ENCODE peak calls at places on chromosomes 7 and 10, in four cellular contexts. One of them, this sample, is unnamed.

GRCh38 chr10:132355297-132355696 is 23.3 kb downstream of the LRRC27 start:
- DNase-seq in HepG2: no peak
- DNase-seq in K562: no peak
- DNase-seq in HCT116: no peak
- DNase-seq in this sample: no peak

GRCh38 chr7:1106783-1107421 is 19.0 kb downstream of the GPER1 start:
- DNase-seq in HepG2: no peak
- DNase-seq in K562: no peak
- DNase-seq in HCT116: no peak
- DNase-seq in this sample: no peak

GRCh38 chr10:43214956-43215561 is 51.8 kb downstream of the RASGEF1A start:
- DNase-seq in HepG2: no peak
- DNase-seq in K562: no peak
- DNase-seq in HCT116: no peak
- DNase-seq in this sample: no peak

GRCh38 chr10:113543455-113543955 is 9.3 kb upstream of the HABP2 start:
- DNase-seq in HepG2: no peak
- DNase-seq in K562: no peak
- DNase-seq in HCT116: no peak
- DNase-seq in this sample: no peak

GRCh38 chr7:98354052-98354451 is 46.8 kb downstream of the BAIAP2L1 start:
- DNase-seq in HepG2: no peak
- DNase-seq in K562: no peak
- DNase-seq in HCT116: no peak
- DNase-seq in this sample: peak

GRCh38 chr7:47720141-47720906 is 138.4 kb upstream of the TNS3 start:
- DNase-seq in HepG2: no peak
- DNase-seq in K562: no peak
- DNase-seq in HCT116: no peak
- DNase-seq in this sample: no peak

GRCh38 chr7:22935269-22935668 is 78.7 kb downstream of the HYCC1 start:
- DNase-seq in HepG2: no peak
- DNase-seq in K562: no peak
- DNase-seq in HCT116: no peak
- DNase-seq in this sample: no peak

GRCh38 chr10:22620140-22620857 is 94.1 kb downstream of the PIP4K2A start:
- DNase-seq in HepG2: no peak
- DNase-seq in K562: no peak
- DNase-seq in HCT116: peak
- DNase-seq in this sample: peak

GRCh38 chr10:26781797-26782196 is 79.0 kb downstream of the ABI1 start:
- DNase-seq in HepG2: no peak
- DNase-seq in K562: no peak
- DNase-seq in HCT116: no peak
- DNase-seq in this sample: no peak

GRCh38 chr10:88110355-88110754 is 246.9 kb downstream of the PTEN start:
- DNase-seq in HepG2: no peak
- DNase-seq in K562: no peak
- DNase-seq in HCT116: peak
- DNase-seq in this sample: no peak
- TF ChIP-seq JUND in HepG2: no peak
- TF ChIP-seq JUND in K562: no peak
- TF ChIP-seq JUND in HCT116: peak
- TF ChIP-seq JUND in this sample: no peak

DNA sequence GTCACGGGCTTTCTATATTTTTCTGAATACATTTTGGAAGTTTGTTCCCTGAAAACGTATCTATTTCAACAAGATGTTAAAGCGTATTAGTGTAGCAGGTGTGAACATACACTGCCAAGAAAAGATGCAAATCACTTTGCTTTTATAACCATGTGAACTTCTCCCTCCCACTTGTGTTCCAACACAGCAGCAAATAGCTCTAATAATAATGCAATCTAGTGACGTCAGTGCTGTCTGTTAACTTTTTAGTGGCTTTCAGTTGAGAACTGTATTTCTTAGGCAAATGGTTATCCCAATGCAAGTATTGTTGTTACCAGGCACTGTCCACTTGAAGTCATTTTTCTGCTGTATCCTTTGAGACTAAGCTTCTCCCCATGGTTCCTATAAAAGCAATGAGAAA is 188.4 kb upstream of the IGFBP3 start:
- DNase-seq in HepG2: no peak
- DNase-seq in K562: no peak
- DNase-seq in HCT116: no peak
- DNase-seq in this sample: no peak
- TF ChIP-seq JUND in HepG2: no peak
- TF ChIP-seq JUND in K562: no peak
- TF ChIP-seq JUND in HCT116: no peak
- TF ChIP-seq JUND in this sample: no peak

DNA sequence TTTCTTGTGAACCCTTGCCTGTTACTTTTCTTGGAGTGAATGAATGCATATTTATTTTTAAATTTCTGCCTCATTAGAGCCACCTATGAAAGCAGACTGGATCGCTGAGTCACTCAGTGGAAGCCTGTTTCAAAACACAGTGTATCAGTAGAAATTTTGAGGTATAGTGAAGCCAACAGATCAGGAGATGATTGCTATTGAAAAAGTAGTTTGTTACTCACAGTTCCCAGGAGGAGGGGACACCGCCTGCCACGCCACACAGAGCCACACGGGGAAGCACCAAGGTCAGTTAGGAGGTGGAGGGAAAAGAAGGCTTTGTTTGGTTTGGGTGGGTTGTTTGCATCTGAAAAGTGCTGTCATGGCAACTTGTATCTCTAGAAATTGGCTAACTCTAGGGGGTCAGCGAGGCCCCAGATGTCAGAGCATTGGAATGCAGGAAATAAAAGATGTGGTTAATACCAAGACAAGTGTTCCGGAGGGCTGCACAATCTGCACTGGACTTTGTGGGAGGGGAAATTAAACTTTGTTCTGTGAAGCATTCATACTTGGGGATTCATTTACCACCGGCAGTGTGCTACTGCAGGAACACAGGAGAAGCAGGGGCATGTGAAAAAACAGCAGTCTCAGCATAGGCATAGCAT is 106.4 kb upstream of the SDK1 start:
- DNase-seq in HepG2: peak
- DNase-seq in K562: no peak
- DNase-seq in HCT116: no peak
- DNase-seq in this sample: no peak
- TF ChIP-seq JUND in HepG2: no peak
- TF ChIP-seq JUND in K562: no peak
- TF ChIP-seq JUND in HCT116: no peak
- TF ChIP-seq JUND in this sample: no peak

GRCh38 chr7:111196655-111197054 is 105.7 kb downstream of the LRRN3 start:
- DNase-seq in HepG2: no peak
- DNase-seq in K562: no peak
- DNase-seq in HCT116: no peak
- DNase-seq in this sample: no peak

GRCh38 chr7:111202321-111202720 is 111.4 kb downstream of the LRRN3 start:
- DNase-seq in HepG2: no peak
- DNase-seq in K562: no peak
- DNase-seq in HCT116: no peak
- DNase-seq in this sample: no peak

GRCh38 chr7:111199643-111200042 is 108.7 kb downstream of the LRRN3 start:
- DNase-seq in HepG2: no peak
- DNase-seq in K562: no peak
- DNase-seq in HCT116: no peak
- DNase-seq in this sample: no peak

GRCh38 chr7:111192614-111193053 is 101.7 kb downstream of the LRRN3 start:
- DNase-seq in HepG2: peak
- DNase-seq in K562: no peak
- DNase-seq in HCT116: no peak
- DNase-seq in this sample: no peak

DNA sequence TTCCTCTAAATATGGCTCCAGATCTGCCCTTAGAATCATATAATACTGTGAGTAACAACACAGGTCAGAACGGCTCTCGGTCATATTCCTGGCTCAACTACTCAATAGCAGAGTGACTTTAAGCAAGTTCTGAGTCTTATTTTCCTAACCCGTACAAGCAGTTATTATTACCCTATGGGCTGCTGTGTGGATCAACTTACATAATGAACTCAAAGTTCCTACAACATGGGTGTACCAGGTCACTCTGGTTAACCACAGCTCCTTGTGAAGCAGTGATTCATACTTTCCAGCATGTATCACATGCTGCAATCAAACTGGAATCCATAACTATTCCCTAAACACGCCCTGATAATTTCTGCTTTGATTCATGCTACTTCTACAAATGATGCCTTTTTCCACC is 107.3 kb downstream of the LRRN3 start:
- DNase-seq in HepG2: peak
- DNase-seq in K562: no peak
- DNase-seq in HCT116: peak
- DNase-seq in this sample: no peak
- TF ChIP-seq JUND in HepG2: no peak
- TF ChIP-seq JUND in K562: peak
- TF ChIP-seq JUND in HCT116: peak
- TF ChIP-seq JUND in this sample: no peak

DNA sequence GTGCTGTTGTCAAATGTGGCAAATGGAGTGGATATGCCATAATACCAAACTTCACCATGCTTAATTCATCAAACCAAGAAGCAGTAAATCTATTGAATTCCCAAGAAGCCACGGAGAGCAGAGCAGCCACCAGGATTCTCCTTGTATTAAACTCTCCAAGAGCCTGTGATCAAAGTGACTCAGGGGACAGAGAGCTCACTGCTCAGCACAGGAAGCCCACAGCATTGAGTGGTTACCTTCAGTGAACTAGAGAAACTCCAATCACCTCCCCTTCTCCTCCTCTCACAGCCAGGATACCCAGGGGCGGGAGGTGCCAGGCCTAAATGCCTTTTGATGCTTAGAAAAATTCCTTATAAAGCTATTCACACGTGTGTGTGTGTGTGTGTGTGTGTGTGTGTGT is 262.4 kb upstream of the TMEM72 start:
- DNase-seq in HepG2: no peak
- DNase-seq in K562: no peak
- DNase-seq in HCT116: no peak
- DNase-seq in this sample: no peak
- TF ChIP-seq JUND in HepG2: no peak
- TF ChIP-seq JUND in K562: no peak
- TF ChIP-seq JUND in HCT116: no peak
- TF ChIP-seq JUND in this sample: no peak

GRCh38 chr7:105926131-105926530 is 36.9 kb upstream of the CDHR3 start:
- DNase-seq in HepG2: no peak
- DNase-seq in K562: no peak
- DNase-seq in HCT116: no peak
- DNase-seq in this sample: no peak

GRCh38 chr7:105920766-105921165 is 42.3 kb upstream of the CDHR3 start:
- DNase-seq in HepG2: no peak
- DNase-seq in K562: no peak
- DNase-seq in HCT116: no peak
- DNase-seq in this sample: no peak

GRCh38 chr7:105924950-105925349 is 38.1 kb upstream of the CDHR3 start:
- DNase-seq in HepG2: no peak
- DNase-seq in K562: no peak
- DNase-seq in HCT116: no peak
- DNase-seq in this sample: no peak
- TF ChIP-seq JUND in HepG2: no peak
- TF ChIP-seq JUND in K562: no peak
- TF ChIP-seq JUND in HCT116: no peak
- TF ChIP-seq JUND in this sample: no peak

DNA sequence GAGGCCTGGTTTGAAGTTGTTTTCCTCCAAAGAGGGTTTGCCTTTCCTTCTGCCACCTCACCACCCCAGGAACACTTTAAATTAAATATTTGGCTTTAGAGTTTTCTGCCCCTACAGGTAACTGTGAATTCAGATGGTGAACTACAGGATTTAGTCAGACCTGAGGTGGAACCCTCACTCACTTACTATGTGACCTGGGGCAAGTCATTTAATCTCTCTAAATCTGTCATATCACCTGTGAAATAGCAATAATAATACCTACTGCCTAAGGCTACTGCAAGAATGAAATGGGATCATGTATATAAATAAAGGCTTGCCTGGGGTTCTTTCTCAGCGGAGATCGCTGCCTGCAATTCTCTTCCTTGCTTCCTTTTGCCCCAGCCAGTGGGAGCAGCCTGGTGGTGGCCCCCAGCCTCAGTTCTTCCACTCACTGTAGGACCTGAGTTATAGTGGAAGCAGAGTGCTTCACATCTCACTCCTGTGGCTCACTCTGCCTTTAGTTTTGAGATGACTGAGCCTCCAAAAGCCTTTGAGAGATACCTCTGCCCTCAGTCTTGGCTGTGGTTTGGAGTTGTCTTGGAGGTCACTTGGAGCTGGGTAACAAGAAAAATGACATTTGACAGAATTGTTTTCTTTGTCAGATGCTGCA is 6.1 kb upstream of the ANKRD2 start:
- DNase-seq in HepG2: no peak
- DNase-seq in K562: no peak
- DNase-seq in HCT116: no peak
- DNase-seq in this sample: no peak
- TF ChIP-seq JUND in HepG2: no peak
- TF ChIP-seq JUND in K562: no peak
- TF ChIP-seq JUND in HCT116: no peak
- TF ChIP-seq JUND in this sample: no peak

GRCh38 chr7:37987732-37988131 is 67.3 kb downstream of the EPDR1 start:
- DNase-seq in HepG2: no peak
- DNase-seq in K562: no peak
- DNase-seq in HCT116: no peak
- DNase-seq in this sample: peak

GRCh38 chr7:37984775-37985390 is 64.4 kb downstream of the EPDR1 start:
- DNase-seq in HepG2: no peak
- DNase-seq in K562: no peak
- DNase-seq in HCT116: no peak
- DNase-seq in this sample: no peak

GRCh38 chr7:37990337-37990736 is 69.9 kb downstream of the EPDR1 start:
- DNase-seq in HepG2: no peak
- DNase-seq in K562: no peak
- DNase-seq in HCT116: no peak
- DNase-seq in this sample: no peak

GRCh38 chr7:37988721-37989650 is 68.5 kb downstream of the EPDR1 start:
- DNase-seq in HepG2: no peak
- DNase-seq in K562: no peak
- DNase-seq in HCT116: no peak
- DNase-seq in this sample: no peak

GRCh38 chr7:37986780-37987380 is 66.4 kb downstream of the EPDR1 start:
- DNase-seq in HepG2: no peak
- DNase-seq in K562: no peak
- DNase-seq in HCT116: no peak
- DNase-seq in this sample: no peak
- TF ChIP-seq JUND in HepG2: no peak
- TF ChIP-seq JUND in K562: no peak
- TF ChIP-seq JUND in HCT116: no peak
- TF ChIP-seq JUND in this sample: no peak

GRCh38 chr10:121668336-121669009 is 70.2 kb upstream of the FGFR2 start:
- DNase-seq in HepG2: no peak
- DNase-seq in K562: no peak
- DNase-seq in HCT116: no peak
- DNase-seq in this sample: no peak
- TF ChIP-seq JUND in HepG2: no peak
- TF ChIP-seq JUND in K562: no peak
- TF ChIP-seq JUND in HCT116: no peak
- TF ChIP-seq JUND in this sample: no peak

GRCh38 chr10:28587970-28588290 is 55.0 kb downstream of the WAC start:
- DNase-seq in HepG2: no peak
- DNase-seq in K562: no peak
- DNase-seq in HCT116: no peak
- DNase-seq in this sample: peak
- TF ChIP-seq JUND in HepG2: no peak
- TF ChIP-seq JUND in K562: no peak
- TF ChIP-seq JUND in HCT116: no peak
- TF ChIP-seq JUND in this sample: no peak